ENCODE peak calls at places on chromosomes 3 and 15, in four cellular contexts. J, X, H and E are unnamed samples.

GRCh38 chr15:29270169-29270955 is 740 bp upstream of the NSMCE3 start:
- ATAC-seq in J (peak), X (peak), H (no peak), E (no peak)

GRCh38 chr15:68384451-68385239 is 47.3 kb downstream of the ITGA11 start:
- ATAC-seq in J (no peak), X (no peak), H (peak), E (no peak)

GRCh38 chr3:119084371-119085069 is 49.9 kb upstream of the IGSF11 start:
- ATAC-seq in J (no peak), X (no peak), H (no peak), E (peak)

GRCh38 chr3:194971965-194972364 is 286.3 kb downstream of the FAM43A start:
- ATAC-seq in J (no peak), X (no peak), H (no peak), E (peak)

GRCh38 chr15:85475317-85475701 is 94.9 kb downstream of the AKAP13 start:
- ATAC-seq in J (peak), X (peak), H (no peak), E (peak)

GRCh38 chr3:187291512-187292132 is at the start of gene MASP1:
- ATAC-seq in J (no peak), X (no peak), H (peak), E (no peak)

GRCh38 chr3:52227117-52227516 is 1.7 kb upstream of the TLR9 start:
- ATAC-seq in J (no peak), X (no peak), H (no peak), E (no peak)

GRCh38 chr15:50315814-50316630 is 39.0 kb downstream of the GABPB1 start:
- ATAC-seq in J (peak), X (peak), H (no peak), E (no peak)

GRCh38 chr3:180594631-180595348 is 7.2 kb upstream of the TTC14 start:
- ATAC-seq in J (no peak), X (no peak), H (no peak), E (no peak)

GRCh38 chr3:40281995-40282394 is 27.5 kb upstream of the EIF1B start:
- ATAC-seq in J (no peak), X (no peak), H (no peak), E (no peak)

GRCh38 chr15:86595741-86596140 is 516.1 kb downstream of the AGBL1 start:
- ATAC-seq in J (no peak), X (no peak), H (no peak), E (no peak)

GRCh38 chr3:178381971-178382370 is 154.3 kb upstream of the KCNMB2 start:
- ATAC-seq in J (no peak), X (no peak), H (no peak), E (no peak)

GRCh38 chr15:79083154-79083553 is 7.4 kb downstream of the RASGRF1 start:
- ATAC-seq in J (no peak), X (no peak), H (no peak), E (no peak)

GRCh38 chr3:13229291-13229949 is 156.2 kb upstream of the IQSEC1 start:
- ATAC-seq in J (no peak), X (no peak), H (no peak), E (peak)

GRCh38 chr3:139574026-139574947 is 34.7 kb upstream of the RBP1 start:
- ATAC-seq in J (no peak), X (no peak), H (no peak), E (no peak)